ENCODE peak calls at places on chromosomes 13 and 19, in five cellular contexts. L is PC-3, M is colonic mucosa, Y is neural progenitor cell, S is IMR-90. U is an unnamed sample.

GRCh38 chr19:16076958-16077611 is 790 bp downstream of the TPM4 start:
- DNase-seq in S (no peak), Y (peak; percentile 73), L (no peak), M (peak; percentile 78), U (peak; percentile 72)

GRCh38 chr19:16383584-16384161 is 59.0 kb downstream of the KLF2 start:
- DNase-seq in S (no peak), M (no peak), Y (no peak), L (no peak), U (no peak)

GRCh38 chr13:94765814-94766213 is 53.5 kb upstream of the SOX21 start:
- DNase-seq in L (no peak), Y (no peak), S (no peak), M (no peak), U (peak; percentile 54)

GRCh38 chr13:70339738-70340137 is 231.5 kb upstream of the KLHL1 start:
- DNase-seq in M (peak; percentile 20), L (peak; percentile 57), S (no peak), Y (peak; percentile 64), U (peak; percentile 81)

GRCh38 chr13:70473912-70474311 is 365.7 kb upstream of the KLHL1 start:
- DNase-seq in M (no peak), Y (no peak), L (no peak), S (no peak), U (no peak)

GRCh38 chr13:113567681-113568080 is 16.9 kb upstream of the TFDP1 start:
- DNase-seq in M (peak; percentile 6), S (no peak), Y (no peak), L (no peak), U (peak; percentile 22)

GRCh38 chr19:6970478-6970877 is 50.8 kb downstream of the MBD3L2B start:
- DNase-seq in Y (no peak), L (no peak), S (no peak), M (no peak), U (no peak)

GRCh38 chr13:19981685-19982238 is 23.2 kb downstream of the ZMYM2 start:
- DNase-seq in L (no peak), Y (no peak), M (no peak), S (no peak), U (no peak)

GRCh38 chr19:44401108-44401786 is at the start of gene ZNF285:
- DNase-seq in S (peak; percentile 95), L (peak; percentile 48), Y (peak; percentile 98), M (peak; percentile 93), U (peak; percentile 98)

GRCh38 chr19:1449467-1450442 is at the start of gene APC2:
- DNase-seq in M (no peak), L (no peak), S (peak; percentile 44), Y (peak; percentile 95), U (peak; percentile 89)

DNA sequence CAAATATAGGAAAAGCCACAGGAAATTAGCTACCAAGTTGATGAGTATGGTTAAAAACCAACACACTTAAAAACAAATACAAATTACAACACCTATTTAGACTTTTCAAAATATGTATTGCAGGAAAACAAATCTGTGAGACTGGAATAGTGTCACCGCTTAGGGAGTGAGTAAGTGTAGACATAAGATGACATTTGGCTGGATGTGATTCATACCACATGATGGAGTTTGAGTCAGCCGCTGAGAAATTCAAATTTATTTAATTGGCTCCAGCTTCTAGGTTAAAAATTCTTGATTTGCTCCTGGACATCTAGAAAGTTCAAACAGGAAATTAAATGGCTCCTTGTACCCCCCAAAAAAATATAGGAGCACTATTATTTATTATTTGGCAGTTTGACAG is 531.7 kb downstream of the SLITRK1 start:
- DNase-seq in S (peak; percentile 61), L (peak; percentile 71), M (no peak), Y (no peak), U (no peak)
- TF ChIP-seq CTCF in S (no peak), L (no peak), M (no peak), Y (no peak), U (no peak)

GRCh38 chr13:79941752-79942151 is 399.2 kb downstream of the SPRY2 start:
- DNase-seq in S (no peak), M (no peak), Y (no peak), L (no peak), U (no peak)

GRCh38 chr13:79933389-79933788 is 407.5 kb downstream of the SPRY2 start:
- DNase-seq in L (peak; percentile 17), Y (no peak), S (no peak), M (no peak), U (no peak)

GRCh38 chr13:79935121-79935520 is 405.8 kb downstream of the SPRY2 start:
- DNase-seq in L (no peak), M (no peak), Y (no peak), S (peak; percentile 20), U (no peak)

GRCh38 chr13:79936368-79937136 is 404.4 kb downstream of the SPRY2 start:
- DNase-seq in S (peak; percentile 100), L (peak; percentile 95), Y (no peak), M (no peak), U (no peak)

DNA sequence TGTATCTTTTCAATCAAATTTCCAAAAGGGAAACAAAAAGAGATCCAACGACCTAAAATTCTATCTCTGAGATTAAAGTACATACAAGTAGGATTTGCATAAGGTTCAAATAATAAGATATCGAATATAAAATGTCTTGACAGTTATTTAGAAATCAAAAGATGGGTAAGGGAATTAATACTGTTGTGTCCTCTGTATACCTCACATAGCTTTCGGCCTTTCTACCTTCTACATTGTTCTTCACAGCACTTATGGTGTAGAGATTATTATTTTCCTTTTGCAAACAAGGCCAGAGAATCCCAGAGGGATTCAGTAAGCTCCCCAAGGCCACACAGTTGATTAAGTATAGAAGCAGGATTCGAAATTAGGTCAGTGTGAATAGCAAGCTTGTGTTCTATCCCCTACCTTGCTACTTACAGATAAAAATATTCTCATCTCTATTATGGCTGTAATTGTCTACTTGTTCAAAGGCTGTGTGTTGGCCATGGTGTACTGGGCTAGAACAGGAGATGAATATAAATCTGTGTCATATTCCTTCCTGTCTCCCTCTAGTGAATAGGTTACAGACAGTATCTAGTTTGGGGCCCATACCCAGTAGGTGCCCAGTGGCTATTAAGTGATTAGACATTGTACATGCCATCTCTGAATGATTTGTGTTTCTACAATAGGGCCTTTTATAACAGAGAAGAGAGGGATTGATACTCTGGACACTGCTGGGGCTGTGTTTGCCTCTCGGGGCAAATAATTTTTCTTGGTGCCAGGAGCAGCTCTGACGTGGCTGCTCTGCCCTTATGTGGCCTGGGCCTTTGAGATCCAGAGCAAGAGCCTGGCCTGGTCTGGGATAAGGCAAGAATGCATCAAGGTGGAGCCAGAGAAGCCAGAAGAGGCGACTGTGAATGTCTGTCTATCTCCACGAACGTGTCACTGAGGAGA is 403.3 kb downstream of the SPRY2 start:
- DNase-seq in L (no peak), Y (no peak), M (no peak), S (no peak), U (peak; percentile 35)
- H3K9ac ChIP-seq in L (peak overlapping the region; percentile 80), Y (no peak overlapping the region), M (no peak overlapping the region), S (peak overlapping the region; percentile 55), U (no peak overlapping the region)

GRCh38 chr19:41302624-41303351 is 7.2 kb upstream of the CCDC97 start:
- DNase-seq in M (no peak), Y (no peak), S (no peak), L (no peak), U (no peak)
- H3K4me1 ChIP-seq in M (no peaks in the 10 kb centered on the region), Y (no peaks in the 10 kb centered on the region), S (peaks cover 20% of the 10 kb centered on the region), L (no peaks in the 10 kb centered on the region), U (no peaks in the 10 kb centered on the region)

DNA sequence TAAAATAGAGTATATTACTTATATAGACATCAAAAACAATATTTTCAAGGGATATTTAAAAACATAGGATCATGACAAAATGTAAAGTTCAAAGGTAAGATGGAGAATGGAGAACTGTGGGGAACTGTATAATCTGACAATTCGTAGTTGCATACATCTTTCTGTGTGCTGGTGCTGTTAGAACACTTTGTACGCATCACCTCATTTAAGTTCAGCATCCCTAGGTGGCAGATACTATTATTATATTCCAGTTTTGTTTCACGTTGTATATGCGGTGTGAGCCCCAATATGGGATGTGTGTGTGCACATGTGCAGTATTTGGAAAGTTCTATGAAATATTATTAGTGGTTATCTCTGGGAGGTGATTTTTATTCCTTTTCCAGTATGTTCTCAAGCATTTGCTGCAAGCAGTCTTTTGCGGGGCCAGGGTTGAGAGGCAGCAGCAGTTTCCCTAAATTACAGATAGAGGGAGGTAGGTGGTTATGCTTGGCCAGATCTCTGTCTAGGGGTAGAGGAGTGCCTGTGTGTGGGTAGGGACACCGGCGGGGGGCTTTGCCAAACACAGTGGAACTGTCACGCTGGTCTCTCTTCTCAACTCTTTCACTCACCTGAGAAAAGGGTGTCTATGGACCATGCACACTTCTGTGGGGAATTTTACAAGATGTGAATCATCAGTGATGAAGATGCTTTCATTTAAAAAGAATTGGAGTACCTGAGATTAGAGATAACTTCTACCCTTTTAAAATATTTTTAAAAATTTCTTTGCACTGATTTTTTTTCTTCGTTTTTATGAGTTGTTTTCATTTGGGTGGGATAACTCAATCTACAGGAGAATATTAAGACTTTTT is 55.6 kb upstream of the ALOX5AP start:
- DNase-seq in S (peak; percentile 41), Y (peak; percentile 60), L (peak; percentile 27), M (no peak), U (peak; percentile 77)
- TF ChIP-seq CTCF in S (peak; percentile 65), Y (peak; percentile 60), L (peak; percentile 64), M (no peak), U (peak; percentile 82)

GRCh38 chr19:45927565-45928261 is 13.1 kb upstream of the NANOS2 start:
- DNase-seq in Y (peak; percentile 98), S (peak; percentile 84), M (peak; percentile 93), L (peak; percentile 95), U (peak; percentile 98)
- H3K9ac ChIP-seq in Y (no peak overlapping the region), S (no peak overlapping the region), M (no peak overlapping the region), L (peak overlapping the region; percentile 46), U (no peak overlapping the region)

DNA sequence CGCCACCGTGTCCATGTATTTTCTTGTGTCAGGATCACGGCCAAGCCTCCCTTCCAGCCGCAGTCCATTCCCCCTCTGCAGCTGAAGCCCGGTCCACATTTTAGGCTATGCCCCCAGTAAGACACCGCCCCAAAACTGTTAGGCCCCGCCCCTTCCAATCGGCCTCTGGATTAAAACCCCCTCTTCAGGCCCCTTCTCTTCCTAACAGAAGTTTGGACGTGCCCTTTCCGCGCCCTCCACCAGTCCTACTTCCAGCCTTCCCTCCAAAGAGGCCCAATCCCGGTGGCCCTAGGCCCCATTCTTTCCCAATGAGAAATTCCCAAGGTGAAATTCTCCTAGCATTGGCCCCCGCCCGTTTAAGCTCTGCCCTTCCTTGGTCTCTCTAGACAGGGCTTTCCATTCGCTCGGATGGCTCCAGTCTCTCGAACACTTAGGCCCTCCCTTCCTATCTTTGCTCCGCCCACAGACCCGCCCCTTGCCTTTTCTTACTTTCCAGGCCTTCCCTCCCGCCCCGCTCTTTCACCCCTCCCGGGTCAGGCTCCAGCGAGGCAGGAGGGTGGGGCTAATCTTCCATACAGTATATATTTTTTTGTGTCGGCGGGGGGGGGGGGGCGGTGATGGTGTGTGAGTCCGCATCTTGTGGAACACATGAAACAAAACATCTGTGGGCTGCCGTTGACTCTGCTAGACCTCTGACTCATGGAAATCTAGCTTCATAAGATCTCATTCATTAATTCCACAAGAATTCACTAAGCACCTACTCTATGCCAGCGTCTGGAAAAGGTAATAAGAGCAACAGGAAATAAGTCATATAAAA is 13.6 kb downstream of the LTBP4 start:
- DNase-seq in L (peak; percentile 79), Y (peak; percentile 92), S (peak; percentile 99), M (peak; percentile 99), U (peak; percentile 96)
- H3K4me1 ChIP-seq in L (peaks cover 18% of the 10 kb centered on the region), Y (peaks cover 6% of the 10 kb centered on the region), S (peaks cover 12% of the 10 kb centered on the region), M (peaks cover 8% of the 10 kb centered on the region), U (no peaks in the 10 kb centered on the region)

GRCh38 chr13:26653842-26654241 is 96.4 kb downstream of the WASF3 start:
- DNase-seq in S (no peak), Y (no peak), L (no peak), M (no peak), U (no peak)

GRCh38 chr13:26658491-26658890 is 101.0 kb downstream of the WASF3 start:
- DNase-seq in M (no peak), L (no peak), S (no peak), Y (peak; percentile 70), U (no peak)

GRCh38 chr13:26660185-26660584 is 100.4 kb downstream of the GPR12 start:
- DNase-seq in Y (no peak), S (no peak), L (no peak), M (no peak), U (no peak)

GRCh38 chr13:26658972-26659371 is 101.5 kb downstream of the WASF3 start:
- DNase-seq in S (no peak), M (no peak), Y (no peak), L (no peak), U (no peak)

GRCh38 chr13:26656919-26657318 is 99.4 kb downstream of the WASF3 start:
- DNase-seq in M (no peak), S (peak; percentile 82), Y (peak; percentile 70), L (peak; percentile 41), U (no peak)
- TF ChIP-seq CTCF in M (no peak), S (peak; percentile 42), Y (peak; percentile 47), L (peak; percentile 45), U (peak; percentile 71)

U was measured in endodermal cell.